ENCODE peak calls at places on chromosomes 11 and 22, in seven cellular contexts. E is HT1080, Z is RWPE1, V is HS-27A, J is ELF-1, N is cardiac septum, Q is EH. G is an unnamed sample.

GRCh38 chr11:6443269-6444003 is 2.6 kb upstream of the HPX start:
- DNase-seq in E (peak), Z (peak), V (peak), J (peak), N (no peak), Q (peak), G (peak)

GRCh38 chr11:110531056-110531756 is 101.5 kb downstream of the FDX1 start:
- DNase-seq in E (no peak), Z (no peak), V (no peak), J (no peak), N (no peak), Q (no peak), G (no peak)

GRCh38 chr11:119663279-119663678 is 65.7 kb downstream of the NECTIN1 start:
- DNase-seq in E (no peak), Z (no peak), V (no peak), J (no peak), N (no peak), Q (no peak), G (no peak)

GRCh38 chr11:17400048-17400775 is 11.8 kb upstream of the KCNJ11 start:
- DNase-seq in E (no peak), Z (no peak), V (no peak), J (no peak), N (no peak), Q (no peak), G (no peak)

GRCh38 chr11:118907051-118907748 is 18.5 kb downstream of the BCL9L start:
- DNase-seq in E (peak), Z (no peak), V (no peak), J (peak), N (peak), Q (peak), G (peak)

GRCh38 chr11:19705936-19706335 is 6.7 kb upstream of the NAV2 start:
- DNase-seq in E (no peak), Z (no peak), V (no peak), J (no peak), N (no peak), Q (no peak), G (no peak)

GRCh38 chr22:24450600-24450999 is 23.2 kb downstream of the ADORA2A start:
- DNase-seq in E (no peak), Z (no peak), V (no peak), J (peak), N (peak), Q (no peak), G (no peak)

GRCh38 chr11:47003180-47003877 is 66.8 kb downstream of the CSTPP1 start:
- DNase-seq in E (no peak), Z (no peak), V (no peak), J (no peak), N (no peak), Q (peak), G (no peak)

GRCh38 chr11:121082670-121083069 is 18.4 kb upstream of the TECTA start:
- DNase-seq in E (no peak), Z (no peak), V (no peak), J (peak), N (no peak), Q (peak), G (no peak)

GRCh38 chr11:102560555-102561011 is 30.0 kb upstream of the MMP7 start:
- DNase-seq in E (peak), Z (peak), V (peak), J (no peak), N (no peak), Q (peak), G (peak)

GRCh38 chr11:62554377-62554776 is 7.8 kb upstream of the AHNAK start:
- DNase-seq in E (no peak), Z (no peak), V (no peak), J (peak), N (no peak), Q (peak), G (peak)

GRCh38 chr11:44725016-44725651 is 1.6 kb upstream of the TSPAN18 start:
- DNase-seq in E (no peak), Z (no peak), V (no peak), J (peak), N (no peak), Q (peak), G (no peak)

GRCh38 chr11:42034821-42035220 is 575.4 kb upstream of the LRRC4C start:
- DNase-seq in E (no peak), Z (no peak), V (no peak), J (no peak), N (no peak), Q (peak), G (no peak)

GRCh38 chr11:121426476-121427454 is 25.3 kb upstream of the SORL1 start:
- DNase-seq in E (no peak), Z (no peak), V (no peak), J (peak), N (peak), Q (no peak), G (peak)

GRCh38 chr22:23772315-23773246 is at the start of gene MMP11:
- DNase-seq in E (no peak), Z (peak), V (no peak), J (no peak), N (no peak), Q (peak), G (peak)

GRCh38 chr11:65872555-65873279 is at the start of gene EFEMP2:
- DNase-seq in E (no peak), Z (no peak), V (no peak), J (peak), N (no peak), Q (peak), G (peak)

GRCh38 chr11:27619936-27620335 is 80.3 kb downstream of the BDNF start:
- DNase-seq in E (peak), Z (no peak), V (no peak), J (no peak), N (no peak), Q (peak), G (no peak)

GRCh38 chr11:108606070-108606469 is 12.5 kb upstream of the EXPH5 start:
- DNase-seq in E (no peak), Z (no peak), V (no peak), J (no peak), N (no peak), Q (no peak), G (no peak)

GRCh38 chr11:69915501-69916250 is 96.5 kb upstream of the FGF3 start:
- DNase-seq in E (no peak), Z (peak), V (peak), J (peak), N (peak), Q (peak), G (peak)

GRCh38 chr11:105870521-105871113 is 151.4 kb downstream of the MSANTD4 start:
- DNase-seq in E (peak), Z (no peak), V (no peak), J (no peak), N (no peak), Q (no peak), G (no peak)

GRCh38 chr11:8639655-8640054 is 42.8 kb downstream of the TRIM66 start:
- DNase-seq in E (no peak), Z (no peak), V (no peak), J (no peak), N (no peak), Q (no peak), G (no peak)

GRCh38 chr22:48680601-48681000 is 1147.1 kb downstream of the BRD1 start:
- DNase-seq in E (no peak), Z (no peak), V (no peak), J (no peak), N (no peak), Q (no peak), G (no peak)

GRCh38 chr11:44893250-44894216 is 57.1 kb downstream of the TP53I11 start:
- DNase-seq in E (no peak), Z (no peak), V (no peak), J (no peak), N (no peak), Q (no peak), G (peak)

G was measured in sigmoid colon.